ENCODE peak calls at places on chromosomes 7 and 10, in nine cellular contexts. Y is GM12865, E is sigmoid colon, J is coronary artery, L is choroid plexus epithelial cell, S is lung, G is psoas muscle, H is esophagus squamous epithelium, C is fibroblast of mammary gland. A is an unnamed sample.

GRCh38 chr10:98364432-98365102 is 50.4 kb downstream of the PYROXD2 start:
- DNase-seq in L (no peak), C (no peak), H (no peak), Y (no peak), E (no peak), J (no peak), G (no peak), S (no peak), A (no peak)

GRCh38 chr7:155306677-155307470 is 9.2 kb downstream of the INSIG1 start:
- DNase-seq in E (no peak), S (no peak), J (no peak), G (no peak), L (no peak), Y (no peak), H (no peak), C (no peak), A (no peak)

GRCh38 chr10:8066146-8066545 is 11.7 kb downstream of the GATA3 start:
- DNase-seq in E (no peak), G (no peak), H (no peak), S (no peak), C (no peak), J (no peak), L (no peak), Y (no peak), A (no peak)

GRCh38 chr7:78514653-78515052 is 716.1 kb downstream of the PHTF2 start:
- DNase-seq in J (no peak), G (no peak), Y (no peak), C (no peak), E (no peak), S (no peak), H (no peak), L (no peak), A (no peak)

GRCh38 chr10:6607187-6607586 is 27.1 kb upstream of the PRKCQ start:
- DNase-seq in E (no peak), J (no peak), L (no peak), H (no peak), S (no peak), G (no peak), Y (no peak), C (no peak), A (no peak)

GRCh38 chr7:42400373-42400772 is 163.4 kb upstream of the GLI3 start:
- DNase-seq in E (no peak), G (no peak), H (no peak), J (no peak), L (no peak), C (no peak), S (no peak), Y (no peak), A (no peak)

GRCh38 chr7:110759069-110759468 is 331.9 kb upstream of the LRRN3 start:
- DNase-seq in L (no peak), S (no peak), C (no peak), Y (no peak), H (no peak), E (no peak), J (no peak), G (no peak), A (no peak)

GRCh38 chr10:95332666-95333249 is 42.0 kb upstream of the PDLIM1 start:
- DNase-seq in J (no peak), L (no peak), E (no peak), H (no peak), G (no peak), Y (no peak), C (no peak), S (no peak), A (no peak)

GRCh38 chr7:151459726-151460473 is 20.0 kb upstream of the CRYGN start:
- DNase-seq in G (peak), E (peak), Y (no peak), J (peak), L (peak), S (peak), C (peak), H (no peak), A (peak)

GRCh38 chr10:118965636-118966035 is 63.9 kb upstream of the NANOS1 start:
- DNase-seq in S (no peak), J (peak), C (no peak), E (no peak), H (no peak), L (no peak), Y (no peak), G (no peak), A (no peak)

GRCh38 chr7:40922316-40922670 is 780.6 kb downstream of the INHBA start:
- DNase-seq in H (no peak), L (peak), G (no peak), J (no peak), E (no peak), S (no peak), C (peak), Y (no peak), A (no peak)

GRCh38 chr10:99232357-99232999 is 3.2 kb downstream of the HPSE2 start:
- DNase-seq in E (no peak), J (no peak), H (no peak), S (no peak), Y (peak), L (no peak), G (no peak), C (peak), A (no peak)

GRCh38 chr10:128859738-128860386 is 607.2 kb upstream of the MGMT start:
- DNase-seq in J (peak), L (peak), E (no peak), H (no peak), Y (peak), G (no peak), C (peak), S (peak), A (peak)

GRCh38 chr7:19069842-19070241 is 47.6 kb downstream of the TWIST1 start:
- DNase-seq in Y (no peak), J (no peak), E (no peak), L (peak), H (no peak), G (no peak), C (peak), S (no peak), A (no peak)

GRCh38 chr7:139109983-139110411 is 477 bp upstream of the ZC3HAV1 start:
- DNase-seq in S (no peak), G (no peak), C (no peak), J (no peak), E (no peak), L (peak), Y (no peak), H (no peak), A (no peak)

GRCh38 chr10:108319434-108320222 is 1155.1 kb upstream of the SORCS1 start:
- DNase-seq in C (no peak), J (no peak), S (no peak), G (no peak), H (no peak), E (no peak), L (no peak), Y (no peak), A (no peak)

GRCh38 chr7:37786741-37787569 is 61.4 kb upstream of the NME8 start:
- DNase-seq in Y (peak), L (no peak), C (no peak), H (no peak), G (no peak), E (no peak), J (no peak), S (no peak), A (no peak)

GRCh38 chr7:94069154-94069739 is 65.1 kb upstream of the BET1 start:
- DNase-seq in L (peak), C (peak), Y (peak), H (no peak), G (no peak), S (no peak), E (no peak), J (no peak), A (no peak)

GRCh38 chr10:71285180-71285545 is 33.9 kb upstream of the SLC29A3 start:
- DNase-seq in Y (peak), G (peak), E (no peak), S (no peak), J (no peak), C (peak), L (peak), H (no peak), A (peak)

GRCh38 chr10:103820101-103821062 is 35.0 kb downstream of the SH3PXD2A start:
- DNase-seq in Y (no peak), L (peak), C (peak), H (no peak), J (no peak), S (peak), E (peak), G (peak), A (peak)

GRCh38 chr7:141698247-141699015 is 3.5 kb downstream of the DENND11 start:
- DNase-seq in E (no peak), G (no peak), H (no peak), J (no peak), S (no peak), Y (no peak), C (no peak), L (no peak), A (no peak)

GRCh38 chr10:79246606-79247275 is 100.5 kb upstream of the PPIF start:
- DNase-seq in S (no peak), J (peak), C (peak), E (peak), H (no peak), Y (no peak), G (peak), L (peak), A (no peak)

GRCh38 chr10:126420571-126421275 is 32.4 kb upstream of the ADAM12 start:
- DNase-seq in L (peak), C (peak), E (no peak), J (no peak), Y (no peak), G (no peak), S (no peak), H (no peak), A (no peak)

GRCh38 chr10:97479939-97480338 is 18.3 kb downstream of the MMS19 start:
- DNase-seq in S (no peak), G (no peak), H (no peak), Y (no peak), C (no peak), J (no peak), L (no peak), E (no peak), A (peak)

GRCh38 chr10:100485336-100485735 is 22.5 kb downstream of the WNT8B start:
- DNase-seq in S (no peak), L (no peak), J (no peak), H (no peak), G (no peak), E (no peak), Y (no peak), C (no peak), A (no peak)

GRCh38 chr7:16753932-16754571 is 497 bp downstream of the TSPAN13 start:
- DNase-seq in S (peak), J (no peak), H (no peak), C (no peak), E (no peak), Y (no peak), L (no peak), G (peak), A (peak)

GRCh38 chr10:49444349-49444748 is 48.5 kb upstream of the DRGX start:
- DNase-seq in S (no peak), J (no peak), Y (no peak), E (no peak), H (no peak), C (no peak), L (no peak), G (no peak), A (no peak)

GRCh38 chr7:22783421-22783820 is 39.2 kb downstream of the TOMM7 start:
- DNase-seq in Y (no peak), H (no peak), E (no peak), J (no peak), C (no peak), G (no peak), S (no peak), L (no peak), A (no peak)

GRCh38 chr10:28754930-28755718 is 77.8 kb downstream of the BAMBI start:
- DNase-seq in C (peak), E (no peak), S (no peak), G (no peak), Y (no peak), L (peak), H (no peak), J (no peak), A (no peak)

GRCh38 chr7:83547526-83547925 is 101.4 kb downstream of the SEMA3E start:
- DNase-seq in H (no peak), C (peak), J (no peak), E (no peak), Y (peak), L (peak), S (peak), G (no peak), A (peak)

GRCh38 chr7:106608664-106609063 is 52.3 kb downstream of the CCDC71L start:
- DNase-seq in H (no peak), Y (no peak), C (no peak), J (no peak), S (no peak), E (no peak), L (no peak), G (no peak), A (no peak)

GRCh38 chr7:68688416-68689086 is 909.7 kb upstream of the AUTS2 start:
- DNase-seq in G (no peak), H (no peak), L (no peak), Y (no peak), S (no peak), E (no peak), C (no peak), J (no peak), A (no peak)

GRCh38 chr7:36287371-36288241 is 102.1 kb upstream of the ANLN start:
- DNase-seq in E (no peak), H (no peak), L (no peak), C (no peak), S (no peak), J (no peak), G (peak), Y (peak), A (no peak)

GRCh38 chr7:99504281-99504602 is 220 bp upstream of the ZKSCAN5 start:
- DNase-seq in E (no peak), C (no peak), Y (no peak), L (no peak), S (no peak), H (no peak), J (peak), G (no peak), A (peak)

GRCh38 chr10:3511483-3511882 is 273.5 kb downstream of the KLF6 start:
- DNase-seq in E (no peak), S (no peak), H (no peak), C (no peak), G (no peak), Y (no peak), L (no peak), J (no peak), A (no peak)

GRCh38 chr10:68301790-68302502 is 29.9 kb upstream of the HNRNPH3 start:
- DNase-seq in L (peak), C (peak), G (no peak), H (no peak), Y (peak), E (no peak), J (no peak), S (no peak), A (no peak)

GRCh38 chr10:78212134-78212785 is 178.6 kb downstream of the RPS24 start:
- DNase-seq in J (no peak), L (no peak), H (no peak), E (peak), G (peak), C (peak), Y (no peak), S (no peak), A (peak)

GRCh38 chr7:96993980-96994379 is 11.4 kb upstream of the DLX6 start:
- DNase-seq in G (no peak), J (no peak), C (no peak), E (no peak), S (no peak), H (no peak), Y (no peak), L (no peak), A (no peak)

GRCh38 chr7:4739528-4739992 is 35.9 kb upstream of the AP5Z1 start:
- DNase-seq in J (no peak), L (peak), Y (peak), S (peak), H (no peak), G (peak), C (peak), E (no peak), A (peak)

GRCh38 chr10:64840341-64840740 is 1319.1 kb downstream of the REEP3 start:
- DNase-seq in J (no peak), H (no peak), C (no peak), L (no peak), S (no peak), Y (no peak), E (no peak), G (no peak), A (no peak)

GRCh38 chr7:102821994-102822747 is 73.4 kb downstream of the FAM185A start:
- DNase-seq in Y (no peak), G (no peak), L (no peak), S (no peak), E (no peak), H (no peak), C (peak), J (no peak), A (no peak)
- TF ChIP-seq CTCF in Y (no peak), G (no peak), L (no peak), S (no peak), E (no peak), H (no peak), C (no peak), J (no peak), A (no peak)

GRCh38 chr7:84783161-84783803 is 403.6 kb downstream of the SEMA3D start:
- DNase-seq in G (no peak), Y (no peak), L (peak), E (no peak), H (no peak), C (peak), S (no peak), J (no peak), A (no peak)
- H3K4me3 ChIP-seq in G (no peak), Y (no peak), L (no peak), E (no peak), H (no peak), C (no peak), S (no peak), J (no peak), A (no peak)

GRCh38 chr10:132322621-132323048 is 9.4 kb upstream of the LRRC27 start:
- DNase-seq in G (no peak), J (no peak), L (peak), H (no peak), Y (peak), S (no peak), E (peak), C (peak), A (no peak)
- TF ChIP-seq CTCF in G (no peak), J (no peak), L (peak), H (no peak), Y (no peak), S (no peak), E (no peak), C (peak), A (no peak)

GRCh38 chr10:110269641-110270318 is 34.9 kb downstream of the SMNDC1 start:
- DNase-seq in C (peak), J (no peak), L (peak), G (no peak), Y (peak), H (no peak), S (no peak), E (no peak), A (no peak)
- H3K4me3 ChIP-seq in C (no peak), J (peak), L (peak), G (peak), Y (no peak), H (peak), S (no peak), E (peak), A (no peak)

A was measured in BE2C.